ENCODE peak calls at places on chromosome 6, in seven cellular contexts. B, M, C, W, P, A and S are unnamed samples.
A peak's percentile ranks its signal among the peaks of the same experiment; 100 is the strongest.

GRCh38 chr6:127690092-127690491 is 113.1 kb downstream of the C6orf58 start:
- DNase-seq in B (peak; percentile 10), M (peak; percentile 19), C (peak; percentile 42), W (no peak), P (peak; percentile 27), A (no peak), S (no peak)

GRCh38 chr6:140101367-140101766 is 726.9 kb upstream of the CITED2 start:
- DNase-seq in B (peak; percentile 31), M (no peak), C (no peak), W (no peak), P (no peak), A (no peak), S (no peak)

GRCh38 chr6:33057222-33058150 is 16.0 kb downstream of the HLA-DPA1 start:
- DNase-seq in B (no peak), M (no peak), C (no peak), W (no peak), P (no peak), A (no peak), S (no peak)

GRCh38 chr6:132725947-132726607 is 12.2 kb upstream of the VNN1 start:
- DNase-seq in B (no peak), M (no peak), C (no peak), W (no peak), P (no peak), A (no peak), S (no peak)

GRCh38 chr6:75602164-75602896 is 650 bp downstream of the SENP6 start:
- DNase-seq in B (peak; percentile 43), M (peak; percentile 68), C (peak; percentile 70), W (no peak), P (peak; percentile 15), A (peak; percentile 28), S (peak; percentile 39)

GRCh38 chr6:87289571-87289970 is 32.8 kb upstream of the SMIM8 start:
- DNase-seq in B (no peak), M (no peak), C (no peak), W (no peak), P (no peak), A (no peak), S (no peak)

GRCh38 chr6:151647871-151648639 is 154.2 kb downstream of the CCDC170 start:
- DNase-seq in B (no peak), M (peak; percentile 24), C (peak; percentile 6), W (no peak), P (peak; percentile 50), A (no peak), S (no peak)

GRCh38 chr6:149140137-149140909 is 177.2 kb upstream of the TAB2 start:
- DNase-seq in B (no peak), M (no peak), C (peak; percentile 29), W (no peak), P (no peak), A (no peak), S (no peak)

GRCh38 chr6:105785412-105785811 is 300.7 kb upstream of the PRDM1 start:
- DNase-seq in B (no peak), M (no peak), C (no peak), W (no peak), P (no peak), A (no peak), S (no peak)

GRCh38 chr6:44855562-44856494 is 468.3 kb downstream of the CDC5L start:
- DNase-seq in B (peak; percentile 84), M (no peak), C (peak; percentile 87), W (no peak), P (no peak), A (no peak), S (no peak)

GRCh38 chr6:118285791-118286190 is 262.3 kb upstream of the PLN start:
- DNase-seq in B (peak; percentile 46), M (no peak), C (no peak), W (no peak), P (no peak), A (no peak), S (no peak)

GRCh38 chr6:68575765-68576439 is 59.2 kb upstream of the ADGRB3 start:
- DNase-seq in B (no peak), M (peak; percentile 2), C (peak; percentile 5), W (no peak), P (no peak), A (no peak), S (no peak)

GRCh38 chr6:5511924-5512323 is 250.6 kb downstream of the FARS2 start:
- DNase-seq in B (peak; percentile 94), M (no peak), C (peak; percentile 89), W (no peak), P (no peak), A (no peak), S (no peak)

GRCh38 chr6:121881974-121882667 is 446.7 kb downstream of the GJA1 start:
- DNase-seq in B (peak; percentile 86), M (no peak), C (peak; percentile 67), W (no peak), P (no peak), A (no peak), S (no peak)

GRCh38 chr6:21259660-21260059 is 333.9 kb upstream of the SOX4 start:
- DNase-seq in B (no peak), M (no peak), C (no peak), W (no peak), P (no peak), A (no peak), S (no peak)

GRCh38 chr6:169370054-169370453 is 116.4 kb upstream of the THBS2 start:
- DNase-seq in B (peak; percentile 71), M (no peak), C (peak; percentile 38), W (no peak), P (no peak), A (no peak), S (no peak)

GRCh38 chr6:83914953-83915352 is 55.5 kb downstream of the CYB5R4 start:
- DNase-seq in B (peak; percentile 30), M (no peak), C (peak; percentile 2), W (no peak), P (no peak), A (no peak), S (no peak)

GRCh38 chr6:54419885-54420284 is 111.6 kb downstream of the TINAG start:
- DNase-seq in B (peak; percentile 91), M (peak; percentile 47), C (peak; percentile 90), W (no peak), P (no peak), A (no peak), S (no peak)

GRCh38 chr6:100035873-100036653 is 42.0 kb upstream of the MCHR2 start:
- DNase-seq in B (no peak), M (no peak), C (no peak), W (no peak), P (no peak), A (no peak), S (no peak)

GRCh38 chr6:64013061-64013410 is 377.4 kb downstream of the PHF3 start:
- DNase-seq in B (no peak), M (no peak), C (peak; percentile 70), W (no peak), P (no peak), A (no peak), S (no peak)

GRCh38 chr6:152716322-152716721 is 18.6 kb downstream of the MYCT1 start:
- DNase-seq in B (no peak), M (no peak), C (no peak), W (no peak), P (no peak), A (no peak), S (no peak)

DNA sequence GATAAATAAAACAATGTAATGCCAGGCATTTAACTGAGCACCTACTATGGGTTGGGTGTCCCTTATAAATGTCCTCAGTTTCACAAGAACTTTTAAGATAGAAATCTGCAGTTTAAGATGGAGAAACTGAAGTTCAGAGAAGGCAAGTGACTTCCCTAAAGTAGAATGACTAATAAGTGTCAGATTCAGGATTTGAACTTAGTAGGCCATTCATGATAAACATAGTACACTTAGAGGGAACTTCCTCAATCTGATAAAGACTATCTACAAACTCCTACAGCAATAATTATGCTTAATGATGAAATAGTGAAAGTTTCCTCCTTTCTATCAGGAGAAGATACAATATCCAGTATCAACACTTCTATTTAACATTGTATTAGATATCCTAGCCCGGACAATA is 43.9 kb downstream of the NCR2 start:
- DNase-seq in B (no peak), M (no peak), C (no peak), W (no peak), P (no peak), A (no peak), S (no peak)
- H3K4me1 ChIP-seq in B (peaks cover under 1% of the 10 kb centered on the region), M (no peaks in the 10 kb centered on the region), C (peaks cover 9% of the 10 kb centered on the region), W (peaks cover 16% of the 10 kb centered on the region), P (no peaks in the 10 kb centered on the region), A (no peaks in the 10 kb centered on the region), S (no peaks in the 10 kb centered on the region)

GRCh38 chr6:158024566-158025297 is 43.1 kb downstream of the SYNJ2 start:
- DNase-seq in B (no peak), M (no peak), C (no peak), W (no peak), P (no peak), A (no peak), S (no peak)
- H3K27ac ChIP-seq in B (peak overlapping the region; percentile 99), M (peak overlapping the region; percentile 87), C (no peak overlapping the region), W (no peak overlapping the region), P (no peak overlapping the region), A (no peak overlapping the region), S (no peak overlapping the region)

GRCh38 chr6:167779123-167779992 is 47.4 kb upstream of the AFDN start:
- DNase-seq in B (no peak), M (no peak), C (no peak), W (no peak), P (no peak), A (no peak), S (no peak)

GRCh38 chr6:167779993-167780655 is 46.6 kb upstream of the AFDN start:
- DNase-seq in B (no peak), M (no peak), C (no peak), W (no peak), P (no peak), A (no peak), S (no peak)

GRCh38 chr6:167786859-167787675 is 39.6 kb upstream of the AFDN start:
- DNase-seq in B (no peak), M (no peak), C (no peak), W (peak; percentile 30), P (no peak), A (no peak), S (no peak)

GRCh38 chr6:167781066-167781767 is 45.5 kb upstream of the AFDN start:
- DNase-seq in B (no peak), M (no peak), C (no peak), W (no peak), P (no peak), A (no peak), S (no peak)

GRCh38 chr6:167782698-167783517 is 43.8 kb upstream of the AFDN start:
- DNase-seq in B (no peak), M (no peak), C (no peak), W (no peak), P (no peak), A (no peak), S (no peak)
- H3K4me3 ChIP-seq in B (no peak overlapping the region), M (no peak overlapping the region), C (no peak overlapping the region), W (no peak overlapping the region), P (no peak overlapping the region), A (no peak overlapping the region), S (no peak overlapping the region)

GRCh38 chr6:36126553-36127458 is 3.5 kb upstream of the MAPK13 start:
- DNase-seq in B (peak; percentile 25), M (peak; percentile 11), C (peak; percentile 29), W (no peak), P (no peak), A (no peak), S (no peak)

GRCh38 chr6:36129889-36130671 is at the start of gene MAPK13:
- DNase-seq in B (no peak), M (no peak), C (peak; percentile 46), W (no peak), P (no peak), A (no peak), S (no peak)

GRCh38 chr6:36127462-36128016 is 2.8 kb upstream of the MAPK13 start:
- DNase-seq in B (peak; percentile 56), M (peak; percentile 62), C (peak; percentile 86), W (peak; percentile 79), P (no peak), A (no peak), S (no peak)

GRCh38 chr6:36128073-36128472 is 2.2 kb upstream of the MAPK13 start:
- DNase-seq in B (no peak), M (no peak), C (no peak), W (no peak), P (no peak), A (no peak), S (no peak)

GRCh38 chr6:36128793-36129192 is 1.5 kb upstream of the MAPK13 start:
- DNase-seq in B (no peak), M (no peak), C (no peak), W (no peak), P (no peak), A (no peak), S (no peak)
- H3K4me1 ChIP-seq in B (peaks cover 20% of the 10 kb centered on the region), M (peaks cover 19% of the 10 kb centered on the region), C (peaks cover 23% of the 10 kb centered on the region), W (peaks cover 25% of the 10 kb centered on the region), P (peaks cover 61% of the 10 kb centered on the region), A (no peaks in the 10 kb centered on the region), S (no peaks in the 10 kb centered on the region)